ENCODE peak calls at places on chromosomes 7 and 10, in nine cellular contexts. B is neural progenitor cell, Z is hepatocyte, K is PC-3, O is SK-N-SH, M is GM23338, R is HCT116, E is GM23248, N is MM.1S. V is an unnamed sample.
A peak's percentile ranks its signal among the peaks of the same experiment; 100 is the strongest.

GRCh38 chr7:23093546-23093945 is 12.0 kb upstream of the KLHL7 start:
- DNase-seq in B (no peak), Z (no peak), K (peak; percentile 66), O (no peak), M (no peak), R (no peak), E (peak; percentile 85), N (no peak), V (no peak)

GRCh38 chr7:129959480-129960332 is 6.9 kb upstream of the UBE2H start:
- DNase-seq in B (no peak), Z (no peak), K (peak; percentile 8), O (no peak), M (no peak), R (no peak), E (no peak), N (no peak), V (no peak)

GRCh38 chr10:13003004-13003403 is 1.5 kb upstream of the CCDC3 start:
- DNase-seq in B (no peak), Z (no peak), K (peak; percentile 46), O (no peak), M (no peak), R (no peak), E (peak; percentile 29), N (no peak), V (no peak)

GRCh38 chr10:48414778-48415177 is 108.3 kb downstream of the MAPK8 start:
- DNase-seq in B (no peak), Z (no peak), K (peak; percentile 55), O (no peak), M (no peak), R (no peak), E (peak; percentile 65), N (no peak), V (no peak)

GRCh38 chr10:77368006-77368405 is 269.6 kb downstream of the KCNMA1 start:
- DNase-seq in B (no peak), Z (no peak), K (no peak), O (no peak), M (no peak), R (no peak), E (no peak), N (no peak), V (no peak)

GRCh38 chr10:92207061-92207460 is 83.8 kb downstream of the CPEB3 start:
- DNase-seq in B (no peak), Z (no peak), K (no peak), O (no peak), M (no peak), R (no peak), E (no peak), N (no peak), V (no peak)

GRCh38 chr7:66379761-66380160 is 174.6 kb downstream of the TPST1 start:
- DNase-seq in B (no peak), Z (no peak), K (peak; percentile 23), O (no peak), M (no peak), R (peak; percentile 32), E (peak; percentile 83), N (no peak), V (no peak)

GRCh38 chr7:78530351-78530750 is 731.8 kb downstream of the PHTF2 start:
- DNase-seq in B (no peak), Z (no peak), K (peak; percentile 46), O (no peak), M (no peak), R (no peak), E (peak; percentile 89), N (no peak), V (no peak)

GRCh38 chr7:120055300-120055699 is 217.7 kb upstream of the KCND2 start:
- DNase-seq in B (no peak), Z (no peak), K (peak; percentile 77), O (no peak), M (no peak), R (peak; percentile 13), E (peak; percentile 75), N (no peak), V (no peak)

GRCh38 chr10:20935926-20936325 is 38.8 kb upstream of the NEBL start:
- DNase-seq in B (no peak), Z (no peak), K (peak; percentile 68), O (no peak), M (no peak), R (no peak), E (no peak), N (no peak), V (no peak)

GRCh38 chr7:88377421-88377820 is 70.7 kb upstream of the STEAP4 start:
- DNase-seq in B (peak; percentile 73), Z (peak; percentile 50), K (peak; percentile 84), O (no peak), M (peak; percentile 81), R (peak; percentile 68), E (no peak), N (no peak), V (no peak)

GRCh38 chr7:159095979-159096411 is 48.7 kb downstream of the VIPR2 start:
- DNase-seq in B (no peak), Z (no peak), K (no peak), O (no peak), M (no peak), R (no peak), E (no peak), N (no peak), V (no peak)

GRCh38 chr7:92674379-92674778 is 84.2 kb upstream of the FAM133B start:
- DNase-seq in B (no peak), Z (no peak), K (no peak), O (no peak), M (no peak), R (no peak), E (no peak), N (no peak), V (peak; percentile 78)

GRCh38 chr7:2725178-2726105 is 37.4 kb downstream of the AMZ1 start:
- DNase-seq in B (no peak), Z (no peak), K (no peak), O (no peak), M (no peak), R (no peak), E (no peak), N (no peak), V (no peak)

GRCh38 chr7:125516194-125516593 is 586.6 kb upstream of the POT1 start:
- DNase-seq in B (no peak), Z (peak; percentile 4), K (no peak), O (peak; percentile 62), M (no peak), R (no peak), E (no peak), N (no peak), V (no peak)

GRCh38 chr7:1292972-1293830 is 60.5 kb downstream of the UNCX start:
- DNase-seq in B (no peak), Z (no peak), K (no peak), O (no peak), M (no peak), R (no peak), E (no peak), N (no peak), V (no peak)
- H3K27ac ChIP-seq in B (no peak overlapping the region), Z (no peak overlapping the region), K (no peak overlapping the region), O (no peak overlapping the region), M (no peak overlapping the region), R (no peak overlapping the region), E (no peak overlapping the region), N (no peak overlapping the region), V (no peak overlapping the region)

GRCh38 chr10:28928484-28928883 is 251.2 kb downstream of the BAMBI start:
- DNase-seq in B (no peak), Z (no peak), K (peak; percentile 72), O (no peak), M (no peak), R (peak; percentile 6), E (no peak), N (no peak), V (no peak)
- TF ChIP-seq EZH2phosphoT487 in B (no peak), Z (no peak), K (no peak), O (no peak), M (no peak), R (no peak), E (no peak), N (no peak), V (no peak)

DNA sequence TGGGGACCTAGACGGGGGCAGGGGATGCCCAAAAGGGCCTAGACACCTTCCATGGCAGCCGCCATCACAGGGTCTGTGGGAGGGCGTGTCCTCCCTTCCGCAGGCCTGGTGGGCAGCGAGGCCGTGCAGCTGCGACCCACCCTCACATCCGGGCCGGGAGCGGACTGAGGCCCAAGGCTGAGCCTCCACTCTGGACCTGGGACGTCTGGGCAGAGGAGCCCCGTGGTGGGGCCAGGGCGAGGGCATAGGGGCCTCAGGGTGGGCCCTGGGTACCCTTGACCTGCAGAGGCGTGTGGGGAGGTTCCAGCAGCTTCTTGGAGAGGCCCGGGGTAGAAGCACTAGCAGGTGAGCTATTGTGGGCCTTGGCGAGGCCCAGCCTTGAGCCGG is 49.2 kb downstream of the PWWP2B start:
- DNase-seq in B (no peak), Z (no peak), K (no peak), O (no peak), M (no peak), R (no peak), E (no peak), N (no peak), V (no peak)
- H3K27ac ChIP-seq in B (no peak overlapping the region), Z (peak overlapping the region; percentile 94), K (no peak overlapping the region), O (no peak overlapping the region), M (no peak overlapping the region), R (peak overlapping the region; percentile 99), E (no peak overlapping the region), N (no peak overlapping the region), V (peak overlapping the region; percentile 81)

GRCh38 chr10:36114913-36115312 is 472.8 kb upstream of the FZD8 start:
- DNase-seq in B (no peak), Z (peak; percentile 53), K (peak; percentile 90), O (no peak), M (no peak), R (no peak), E (peak; percentile 24), N (no peak), V (no peak)

GRCh38 chr10:36110097-36110496 is 468.0 kb upstream of the FZD8 start:
- DNase-seq in B (no peak), Z (no peak), K (no peak), O (no peak), M (no peak), R (no peak), E (peak; percentile 46), N (no peak), V (no peak)

GRCh38 chr10:36114141-36114540 is 472.0 kb upstream of the FZD8 start:
- DNase-seq in B (no peak), Z (no peak), K (peak; percentile 33), O (no peak), M (no peak), R (no peak), E (no peak), N (no peak), V (no peak)

GRCh38 chr10:36111676-36112075 is 469.6 kb upstream of the FZD8 start:
- DNase-seq in B (peak; percentile 14), Z (no peak), K (no peak), O (no peak), M (no peak), R (no peak), E (no peak), N (no peak), V (no peak)

DNA sequence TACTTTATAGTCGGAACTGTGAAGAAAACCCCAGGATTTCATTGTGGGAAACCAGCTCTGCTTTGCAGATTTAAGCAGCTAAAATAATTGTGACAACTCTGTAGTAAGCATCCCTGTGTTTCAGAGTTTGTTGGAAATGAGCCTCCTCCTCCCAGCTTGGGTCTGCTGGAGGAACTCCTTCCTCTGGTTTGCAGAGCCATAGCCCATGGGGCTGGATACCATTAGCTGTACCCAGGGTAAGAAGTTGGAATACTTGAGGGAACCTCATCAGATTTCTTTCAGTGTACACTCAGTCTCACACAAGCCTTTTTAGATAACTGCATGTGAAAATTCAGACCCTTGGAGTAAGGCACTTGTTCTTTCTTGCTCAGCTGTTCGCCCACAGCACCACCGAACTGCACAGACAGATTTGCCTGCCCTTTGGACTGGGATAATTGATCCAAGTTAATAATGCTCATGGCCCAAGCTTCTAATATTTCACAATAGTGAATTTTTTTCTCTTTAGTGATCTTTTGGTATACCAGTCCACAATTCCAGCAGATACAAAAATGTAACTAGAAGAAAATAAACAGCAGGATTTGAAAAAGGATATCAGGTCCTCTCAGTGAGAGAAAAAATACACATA is 467.4 kb upstream of the FZD8 start:
- DNase-seq in B (no peak), Z (no peak), K (no peak), O (no peak), M (no peak), R (no peak), E (peak; percentile 5), N (no peak), V (no peak)
- TF ChIP-seq EZH2phosphoT487 in B (no peak), Z (no peak), K (no peak), O (no peak), M (no peak), R (no peak), E (no peak), N (no peak), V (no peak)